ENCODE peak calls at places on chromosomes 1 and 21, in ten cellular contexts. V is right lobe of liver, T is brain microvascular endothelial cell, Q is GM23338, Y is tibial artery, O is fibroblast of pulmonary artery, B is keratinocyte, X is body of pancreas, U is ovary, M is transverse colon. R is an unnamed sample.

GRCh38 chr21:44370771-44371410 is 17.5 kb downstream of the TRPM2 start:
- DNase-seq in X (no peak), V (no peak), B (no peak), M (no peak), U (peak; percentile 44), Q (no peak), T (no peak), Y (no peak), O (no peak), R (no peak)

GRCh38 chr1:25700626-25701025 is 84.0 kb downstream of the MAN1C1 start:
- DNase-seq in B (no peak), U (no peak), M (no peak), X (no peak), O (no peak), V (no peak), Q (peak; percentile 76), Y (no peak), T (no peak), R (peak; percentile 24)

GRCh38 chr1:17658837-17659236 is 96.3 kb upstream of the ACTL8 start:
- DNase-seq in M (peak; percentile 14), U (no peak), X (no peak), B (no peak), V (no peak), O (no peak), Y (no peak), Q (no peak), T (no peak), R (no peak)

GRCh38 chr1:172661107-172661506 is 2.2 kb downstream of the FASLG start:
- DNase-seq in T (no peak), B (no peak), X (no peak), Q (no peak), M (no peak), V (no peak), Y (no peak), U (no peak), O (no peak), R (no peak)

GRCh38 chr1:235741294-235741693 is 91.7 kb upstream of the GNG4 start:
- DNase-seq in U (no peak), V (no peak), Q (no peak), Y (no peak), T (peak; percentile 86), B (no peak), O (peak; percentile 80), M (no peak), X (no peak), R (peak; percentile 88)

GRCh38 chr1:225044258-225044657 is 114.8 kb downstream of the DNAH14 start:
- DNase-seq in U (no peak), B (no peak), T (no peak), M (no peak), X (no peak), Q (no peak), O (peak; percentile 56), V (no peak), Y (no peak), R (peak; percentile 13)

GRCh38 chr1:208652300-208653160 is 408.3 kb upstream of the PLXNA2 start:
- DNase-seq in Y (peak; percentile 24), B (peak; percentile 5), O (peak; percentile 79), T (peak; percentile 80), Q (peak; percentile 82), M (peak; percentile 53), U (peak; percentile 29), X (peak; percentile 54), V (no peak), R (peak; percentile 76)

GRCh38 chr1:183323849-183324683 is 94.1 kb downstream of the NMNAT2 start:
- DNase-seq in Q (no peak), V (no peak), B (no peak), X (no peak), U (no peak), O (peak; percentile 24), M (no peak), T (peak; percentile 20), Y (no peak), R (no peak)

GRCh38 chr1:25068829-25069228 is 138.8 kb upstream of the RUNX3 start:
- DNase-seq in X (no peak), M (no peak), U (no peak), O (no peak), V (peak; percentile 11), T (no peak), Y (no peak), Q (no peak), B (no peak), R (no peak)

GRCh38 chr1:228988655-228989054 is 253.4 kb downstream of the RHOU start:
- DNase-seq in U (no peak), O (no peak), T (no peak), B (no peak), M (no peak), Q (no peak), Y (no peak), X (no peak), V (no peak), R (peak; percentile 52)

DNA sequence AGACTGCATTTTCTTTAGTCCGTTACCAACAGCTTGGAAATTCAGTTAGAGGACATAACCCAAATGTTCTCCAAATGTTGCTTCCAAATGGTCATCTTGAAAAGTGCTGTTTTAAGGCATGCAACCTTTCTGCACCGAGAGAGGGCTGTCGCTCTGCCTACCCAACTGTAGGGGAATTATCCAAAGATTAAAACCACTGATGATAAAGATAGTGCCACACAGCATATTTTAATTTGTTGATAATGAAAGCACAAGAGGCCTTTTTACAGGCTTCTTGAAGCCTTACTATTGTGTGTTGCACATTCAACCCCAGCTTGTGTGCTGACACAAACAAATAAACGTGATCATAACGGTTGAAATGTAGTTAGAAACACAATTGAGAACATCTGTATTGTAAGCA is 121.5 kb downstream of the LMO4 start:
- DNase-seq in Y (no peak), U (no peak), T (no peak), O (no peak), B (no peak), X (no peak), M (no peak), Q (no peak), V (no peak), R (no peak)
- H3K4me3 ChIP-seq in Y (no peak overlapping the region), U (no peak overlapping the region), T (no peak overlapping the region), O (no peak overlapping the region), B (no peak overlapping the region), X (no peak overlapping the region), M (no peak overlapping the region), Q (no peak overlapping the region), V (no peak overlapping the region), R (no peak overlapping the region)

DNA sequence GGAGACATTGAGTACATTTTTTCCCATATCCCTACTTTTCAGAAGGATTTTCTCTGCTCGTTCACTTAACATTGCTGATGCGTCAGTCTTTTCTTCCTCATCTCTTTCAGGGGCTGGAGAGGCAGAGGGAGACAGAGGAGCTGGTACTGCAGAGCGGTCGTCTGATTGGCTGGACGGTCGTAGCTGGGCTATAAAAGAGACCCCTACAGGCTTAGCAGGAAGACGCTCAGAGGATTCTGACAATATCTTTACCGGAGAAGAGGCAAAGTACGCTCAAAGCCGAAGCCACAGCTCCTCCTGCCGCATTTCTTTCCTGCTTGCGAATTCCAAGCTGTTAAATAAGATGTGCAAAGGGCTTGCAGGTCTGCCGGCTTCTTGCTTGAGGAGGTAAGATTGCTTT is at the start of gene RGS4:
- DNase-seq in Y (peak; percentile 36), T (peak; percentile 98), Q (peak; percentile 95), M (peak; percentile 8), X (no peak), U (peak; percentile 61), B (no peak), O (peak; percentile 98), V (no peak), R (peak; percentile 99)
- H3K4me3 ChIP-seq in Y (peak within 1 kb of the TSS; percentile 55), T (peak within 1 kb of the TSS; percentile 62), Q (peak within 1 kb of the TSS; percentile 12), M (peak within 1 kb of the TSS; percentile 9), X (no peak within 1 kb of the TSS), U (peak within 1 kb of the TSS; percentile 10), B (no peak within 1 kb of the TSS), O (peak within 1 kb of the TSS; percentile 79), V (peak within 1 kb of the TSS; percentile 8), R (peak within 1 kb of the TSS; percentile 75)

GRCh38 chr1:153774780-153775431 is at the start of gene SLC27A3:
- DNase-seq in Y (peak; percentile 87), X (peak; percentile 48), B (no peak), V (peak; percentile 80), M (peak; percentile 77), Q (peak; percentile 64), T (peak; percentile 6), O (peak; percentile 75), U (peak; percentile 87), R (peak; percentile 35)

GRCh38 chr1:153775432-153776311 is 465 bp downstream of the SLC27A3 start:
- DNase-seq in U (peak; percentile 83), X (peak; percentile 68), V (peak; percentile 81), B (no peak), Y (peak; percentile 84), M (peak; percentile 81), T (peak; percentile 16), O (peak; percentile 58), Q (peak; percentile 97), R (peak; percentile 60)

GRCh38 chr1:153777648-153778047 is 2.4 kb downstream of the SLC27A3 start:
- DNase-seq in U (peak; percentile 46), B (no peak), V (peak; percentile 86), T (no peak), O (no peak), M (no peak), Q (no peak), Y (peak; percentile 73), X (peak; percentile 58), R (peak; percentile 59)

GRCh38 chr1:153776971-153777370 is 1.8 kb downstream of the SLC27A3 start:
- DNase-seq in M (no peak), T (no peak), Q (no peak), X (no peak), V (peak; percentile 42), U (peak; percentile 28), B (no peak), Y (no peak), O (no peak), R (no peak)

GRCh38 chr1:153776352-153776751 is 1.1 kb downstream of the SLC27A3 start:
- DNase-seq in Q (no peak), M (no peak), Y (no peak), O (no peak), V (peak; percentile 51), X (no peak), B (no peak), T (no peak), U (peak; percentile 49), R (no peak)
- H3K4me3 ChIP-seq in Q (peak overlapping the region; percentile 95), M (peak overlapping the region; percentile 92), Y (peak overlapping the region; percentile 76), O (peak overlapping the region; percentile 66), V (peak overlapping the region; percentile 73), X (no peak overlapping the region), B (peak overlapping the region; percentile 49), T (peak overlapping the region; percentile 65), U (peak overlapping the region; percentile 73), R (peak overlapping the region; percentile 61)

GRCh38 chr1:244760471-244760870 is 75.0 kb upstream of the COX20 start:
- DNase-seq in Q (peak; percentile 54), B (no peak), Y (no peak), O (no peak), V (no peak), X (no peak), U (no peak), T (no peak), M (no peak), R (no peak)

GRCh38 chr1:244762629-244763028 is 72.8 kb upstream of the COX20 start:
- DNase-seq in Y (no peak), U (no peak), X (no peak), O (no peak), B (no peak), M (no peak), V (no peak), Q (no peak), T (no peak), R (no peak)

GRCh38 chr1:244759158-244759557 is 76.3 kb upstream of the COX20 start:
- DNase-seq in X (no peak), B (no peak), M (no peak), V (no peak), Y (no peak), T (no peak), U (no peak), Q (no peak), O (no peak), R (no peak)

GRCh38 chr1:244758700-244759099 is 76.8 kb upstream of the COX20 start:
- DNase-seq in T (no peak), U (no peak), X (no peak), V (no peak), Q (no peak), Y (no peak), M (no peak), B (no peak), O (no peak), R (no peak)

GRCh38 chr1:244761279-244761678 is 74.2 kb upstream of the COX20 start:
- DNase-seq in O (no peak), X (no peak), M (no peak), V (no peak), Q (peak; percentile 55), B (no peak), T (no peak), U (no peak), Y (no peak), R (no peak)
- H3K4me3 ChIP-seq in O (no peak overlapping the region), X (no peak overlapping the region), M (no peak overlapping the region), V (no peak overlapping the region), Q (no peak overlapping the region), B (no peak overlapping the region), T (no peak overlapping the region), U (no peak overlapping the region), Y (no peak overlapping the region), R (no peak overlapping the region)

R was measured in cardiac fibroblast.